ENCODE peak calls at places on chromosome 18, in nine cellular contexts. L, I, J, Z, W, U, V, N and Q are unnamed samples.
A peak's percentile ranks its signal among the peaks of the same experiment; 100 is the strongest.

GRCh38 chr18:39450958-39451357 is 1885.4 kb upstream of the CELF4 start:
- DNase-seq in L (no peak), I (no peak), J (no peak), Z (no peak), W (no peak), U (no peak), V (no peak), N (no peak), Q (no peak)

GRCh38 chr18:11884396-11885030 is 23.6 kb downstream of the MPPE1 start:
- DNase-seq in L (no peak), I (no peak), J (no peak), Z (no peak), W (no peak), U (no peak), V (no peak), N (no peak), Q (no peak)

GRCh38 chr18:34018358-34018757 is 206.4 kb downstream of the NOL4 start:
- DNase-seq in L (no peak), I (no peak), J (no peak), Z (no peak), W (no peak), U (no peak), V (no peak), N (no peak), Q (no peak)

GRCh38 chr18:76875390-76876330 is 53.3 kb downstream of the ZNF236 start:
- DNase-seq in L (peak; percentile 5), I (no peak), J (peak; percentile 71), Z (peak; percentile 87), W (no peak), U (no peak), V (no peak), N (no peak), Q (peak; percentile 47)

GRCh38 chr18:74682141-74682997 is 84.7 kb downstream of the ZNF407 start:
- DNase-seq in L (no peak), I (no peak), J (no peak), Z (no peak), W (no peak), U (no peak), V (no peak), N (no peak), Q (peak; percentile 15)

GRCh38 chr18:23650963-23651927 is 11.5 kb downstream of the ANKRD29 start:
- DNase-seq in L (no peak), I (peak; percentile 84), J (peak; percentile 26), Z (no peak), W (no peak), U (no peak), V (no peak), N (no peak), Q (peak; percentile 91)

GRCh38 chr18:7754258-7754657 is 187.1 kb downstream of the PTPRM start:
- DNase-seq in L (no peak), I (no peak), J (no peak), Z (no peak), W (no peak), U (no peak), V (no peak), N (no peak), Q (no peak)

GRCh38 chr18:51527826-51528225 is 330.3 kb upstream of the MEX3C start:
- DNase-seq in L (no peak), I (no peak), J (no peak), Z (no peak), W (no peak), U (no peak), V (no peak), N (no peak), Q (no peak)

GRCh38 chr18:40607741-40608140 is 1347.3 kb upstream of the PIK3C3 start:
- DNase-seq in L (no peak), I (no peak), J (no peak), Z (no peak), W (no peak), U (no peak), V (no peak), N (no peak), Q (no peak)

GRCh38 chr18:12839057-12839525 is 44.9 kb downstream of the PTPN2 start:
- DNase-seq in L (no peak), I (no peak), J (no peak), Z (no peak), W (no peak), U (no peak), V (no peak), N (no peak), Q (no peak)

GRCh38 chr18:47490882-47491281 is 239.4 kb upstream of the SKOR2 start:
- DNase-seq in L (no peak), I (no peak), J (no peak), Z (no peak), W (peak; percentile 28), U (no peak), V (no peak), N (no peak), Q (no peak)

GRCh38 chr18:62610509-62611394 is 87.9 kb downstream of the ZCCHC2 start:
- DNase-seq in L (no peak), I (no peak), J (no peak), Z (no peak), W (peak; percentile 48), U (no peak), V (no peak), N (no peak), Q (no peak)
- H3K4me3 ChIP-seq in L (no peak overlapping the region), I (no peak overlapping the region), J (no peak overlapping the region), Z (no peak overlapping the region), W (peak overlapping the region; percentile 38), U (no peak overlapping the region), V (no peak overlapping the region), N (peak overlapping the region; percentile 59), Q (no peak overlapping the region)

GRCh38 chr18:3655254-3655554 is 205.2 kb downstream of the TGIF1 start:
- DNase-seq in L (no peak), I (no peak), J (no peak), Z (no peak), W (no peak), U (no peak), V (no peak), N (no peak), Q (no peak)
- TF ChIP-seq CTCF in L (no peak), I (no peak), J (no peak), Z (no peak), W (no peak), U (no peak), V (no peak), N (no peak), Q (no peak)

DNA sequence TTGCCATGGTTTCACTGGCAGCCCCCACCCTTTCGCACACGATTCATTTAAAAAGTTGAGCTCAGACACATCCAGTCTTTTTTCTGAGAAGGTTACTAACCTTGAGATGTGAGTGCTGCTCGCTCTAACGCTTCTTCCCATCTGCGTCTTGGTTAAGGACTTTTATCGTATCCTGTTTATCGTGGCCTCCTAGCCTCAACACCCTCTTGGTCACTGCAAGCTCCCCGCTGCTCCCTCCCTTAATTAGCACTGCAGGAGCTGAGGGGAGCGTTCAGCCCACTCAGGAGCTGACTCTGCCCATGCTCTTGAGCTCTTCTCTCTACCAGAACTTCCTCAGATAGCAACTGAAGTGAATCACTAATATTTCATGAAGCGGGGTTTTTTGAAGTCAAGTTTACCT is 9.0 kb upstream of the CD226 start:
- DNase-seq in L (no peak), I (no peak), J (no peak), Z (no peak), W (no peak), U (no peak), V (no peak), N (no peak), Q (no peak)
- H3K4me3 ChIP-seq in L (no peak overlapping the region), I (no peak overlapping the region), J (no peak overlapping the region), Z (no peak overlapping the region), W (no peak overlapping the region), U (no peak overlapping the region), V (no peak overlapping the region), N (no peak overlapping the region), Q (no peak overlapping the region)

GRCh38 chr18:57906852-57907251 is 103.7 kb upstream of the ATP8B1 start:
- DNase-seq in L (no peak), I (no peak), J (no peak), Z (peak; percentile 14), W (no peak), U (no peak), V (no peak), N (no peak), Q (no peak)
- TF ChIP-seq CTCF in L (peak; percentile 40), I (no peak), J (no peak), Z (no peak), W (no peak), U (no peak), V (peak; percentile 22), N (no peak), Q (no peak)